ENCODE peak calls at places on chromosome 14, in five cellular contexts. O is sigmoid colon, M is upper lobe of right lung, V is psoas muscle, W is cardiac muscle cell. A is an unnamed sample. For H3K4me1, the result is how much of the 10 kb centered on the place peaks cover.

GRCh38 chr14:102779574-102780315 is 2.5 kb downstream of the TRAF3 start:
- DNase-seq in O (no peak), M (no peak), V (no peak), W (no peak), A (no peak)

GRCh38 chr14:69964841-69965240 is 85.6 kb downstream of the SMOC1 start:
- DNase-seq in O (no peak), V (no peak), W (no peak), M (no peak), A (no peak)

GRCh38 chr14:92471919-92472318 is 41.7 kb upstream of the RIN3 start:
- DNase-seq in V (no peak), O (no peak), W (no peak), M (no peak), A (no peak)

GRCh38 chr14:20583908-20584307 is 3.9 kb downstream of the RNASE11 start:
- DNase-seq in W (no peak), M (no peak), O (no peak), V (no peak), A (no peak)

GRCh38 chr14:70601162-70601561 is 707 bp upstream of the MED6 start:
- DNase-seq in W (no peak), V (no peak), M (no peak), O (no peak), A (no peak)

GRCh38 chr14:61690039-61690438 is 5.3 kb upstream of the HIF1A start:
- DNase-seq in O (no peak), M (no peak), W (no peak), V (no peak), A (no peak)

GRCh38 chr14:101955695-101956161 is 8.6 kb upstream of the DYNC1H1 start:
- DNase-seq in O (no peak), W (no peak), V (no peak), M (no peak), A (no peak)

GRCh38 chr14:82009993-82010392 is 476.3 kb upstream of the SEL1L start:
- DNase-seq in V (no peak), M (no peak), W (no peak), O (no peak), A (no peak)

GRCh38 chr14:61577506-61577931 is 117.8 kb upstream of the HIF1A start:
- DNase-seq in O (no peak), M (no peak), W (no peak), V (no peak), A (peak)

GRCh38 chr14:62162998-62163589 is 400.9 kb downstream of the SNAPC1 start:
- DNase-seq in W (peak), O (no peak), V (no peak), M (no peak), A (peak)

GRCh38 chr14:63725786-63726185 is 2.1 kb downstream of the SGPP1 start:
- DNase-seq in W (no peak), M (no peak), O (no peak), V (no peak), A (peak)

GRCh38 chr14:86858043-86858442 is 1134.9 kb downstream of the GALC start:
- DNase-seq in W (no peak), V (no peak), O (no peak), M (no peak), A (no peak)

GRCh38 chr14:25431211-25432076 is 381.5 kb upstream of the STXBP6 start:
- DNase-seq in O (no peak), V (no peak), M (no peak), W (peak), A (peak)

GRCh38 chr14:88535149-88535548 is 19.7 kb downstream of the PTPN21 start:
- DNase-seq in V (no peak), W (peak), M (no peak), O (no peak), A (no peak)

GRCh38 chr14:52356025-52356424 is 41.9 kb downstream of the PTGER2 start:
- DNase-seq in M (no peak), W (no peak), O (no peak), V (no peak), A (no peak)

GRCh38 chr14:101183376-101184103 is 280.0 kb upstream of the RTL1 start:
- DNase-seq in W (peak), O (no peak), M (peak), V (no peak), A (peak)

GRCh38 chr14:87805315-87805723 is 187.7 kb downstream of the GALC start:
- DNase-seq in W (no peak), M (no peak), O (no peak), V (peak), A (peak)

GRCh38 chr14:33510991-33511390 is 439.9 kb downstream of the EGLN3 start:
- DNase-seq in V (no peak), M (no peak), W (no peak), O (no peak), A (no peak)

GRCh38 chr14:90168425-90169105 is 87.8 kb upstream of the PSMC1 start:
- DNase-seq in O (no peak), M (no peak), W (no peak), V (no peak), A (no peak)

GRCh38 chr14:50319721-50320120 is 7.6 kb downstream of the DMAC2L start:
- DNase-seq in M (no peak), O (no peak), W (no peak), V (no peak), A (no peak)

GRCh38 chr14:68104518-68104917 is 284.9 kb downstream of the RAD51B start:
- DNase-seq in V (no peak), O (no peak), M (no peak), W (peak), A (no peak)

GRCh38 chr14:95270203-95270602 is 49.5 kb downstream of the CLMN start:
- DNase-seq in M (no peak), V (no peak), W (no peak), O (no peak), A (no peak)

GRCh38 chr14:54877015-54877702 is 25.5 kb downstream of the GCH1 start:
- DNase-seq in W (no peak), O (no peak), M (no peak), V (no peak), A (peak)

GRCh38 chr14:91375748-91376452 is 41.7 kb downstream of the CCDC88C start:
- DNase-seq in M (no peak), V (no peak), O (no peak), W (no peak), A (no peak)
- H3K4me1 ChIP-seq in M (half or more), V (under half), O (under half), W (under half), A (half or more)

GRCh38 chr14:64968651-64969050 is 3.5 kb downstream of the RAB15 start:
- DNase-seq in M (no peak), O (no peak), W (no peak), V (no peak), A (no peak)
- H3K4me1 ChIP-seq in M (under half), O (under half), W (under half), V (under half), A (under half)

DNA sequence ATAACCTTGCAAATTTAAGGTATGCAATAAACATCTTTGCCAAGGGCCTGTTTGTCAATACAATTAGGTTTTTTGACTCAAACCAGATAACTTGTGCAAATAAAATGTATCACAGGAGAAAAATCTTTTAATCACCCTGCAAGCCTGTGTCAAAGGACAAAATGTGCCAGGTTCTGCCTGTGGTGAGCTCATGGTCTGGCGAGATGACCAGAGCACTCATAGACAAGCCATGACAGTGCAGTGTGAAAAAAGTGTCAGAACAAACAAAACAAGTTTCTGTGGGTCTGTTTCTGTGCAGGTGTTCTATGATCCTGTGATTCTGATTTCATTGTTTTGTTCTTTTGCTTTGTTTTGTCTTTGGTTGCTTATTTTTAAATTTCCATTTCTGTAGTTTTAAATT is 847.2 kb downstream of the VRK1 start:
- DNase-seq in M (no peak), O (no peak), W (no peak), V (no peak), A (no peak)
- H3K4me1 ChIP-seq in M (under half), O (under half), W (under half), V (under half), A (under half)

GRCh38 chr14:85479306-85479705 is 50.6 kb upstream of the FLRT2 start:
- DNase-seq in M (no peak), W (no peak), V (no peak), O (no peak), A (no peak)

GRCh38 chr14:85475113-85475512 is 54.8 kb upstream of the FLRT2 start:
- DNase-seq in V (no peak), M (no peak), O (no peak), W (no peak), A (no peak)

GRCh38 chr14:85471744-85472143 is 58.2 kb upstream of the FLRT2 start:
- DNase-seq in M (no peak), W (no peak), V (no peak), O (no peak), A (peak)

GRCh38 chr14:85471156-85471555 is 58.8 kb upstream of the FLRT2 start:
- DNase-seq in W (no peak), M (no peak), O (no peak), V (no peak), A (no peak)

DNA sequence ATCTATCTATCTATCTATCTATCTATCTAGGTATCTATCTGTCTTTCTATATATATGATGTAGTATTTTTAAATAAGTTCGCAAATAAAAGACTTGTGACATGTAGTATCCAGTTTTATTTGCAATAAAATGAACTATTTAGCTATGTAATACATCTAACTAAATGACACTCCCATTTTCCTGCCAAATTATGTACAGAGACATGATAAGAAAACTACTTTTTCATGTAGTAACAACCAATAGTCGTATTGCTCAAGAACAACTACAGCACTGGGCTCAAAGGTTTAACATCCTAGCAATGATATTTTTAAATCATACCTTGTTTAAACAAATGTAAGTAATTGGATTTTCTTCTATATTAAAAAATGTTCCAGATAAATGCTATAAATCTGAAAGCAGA is 55.5 kb upstream of the FLRT2 start:
- DNase-seq in V (no peak), W (no peak), M (no peak), O (no peak), A (no peak)
- H3K4me1 ChIP-seq in V (under half), W (under half), M (under half), O (under half), A (under half)

DNA sequence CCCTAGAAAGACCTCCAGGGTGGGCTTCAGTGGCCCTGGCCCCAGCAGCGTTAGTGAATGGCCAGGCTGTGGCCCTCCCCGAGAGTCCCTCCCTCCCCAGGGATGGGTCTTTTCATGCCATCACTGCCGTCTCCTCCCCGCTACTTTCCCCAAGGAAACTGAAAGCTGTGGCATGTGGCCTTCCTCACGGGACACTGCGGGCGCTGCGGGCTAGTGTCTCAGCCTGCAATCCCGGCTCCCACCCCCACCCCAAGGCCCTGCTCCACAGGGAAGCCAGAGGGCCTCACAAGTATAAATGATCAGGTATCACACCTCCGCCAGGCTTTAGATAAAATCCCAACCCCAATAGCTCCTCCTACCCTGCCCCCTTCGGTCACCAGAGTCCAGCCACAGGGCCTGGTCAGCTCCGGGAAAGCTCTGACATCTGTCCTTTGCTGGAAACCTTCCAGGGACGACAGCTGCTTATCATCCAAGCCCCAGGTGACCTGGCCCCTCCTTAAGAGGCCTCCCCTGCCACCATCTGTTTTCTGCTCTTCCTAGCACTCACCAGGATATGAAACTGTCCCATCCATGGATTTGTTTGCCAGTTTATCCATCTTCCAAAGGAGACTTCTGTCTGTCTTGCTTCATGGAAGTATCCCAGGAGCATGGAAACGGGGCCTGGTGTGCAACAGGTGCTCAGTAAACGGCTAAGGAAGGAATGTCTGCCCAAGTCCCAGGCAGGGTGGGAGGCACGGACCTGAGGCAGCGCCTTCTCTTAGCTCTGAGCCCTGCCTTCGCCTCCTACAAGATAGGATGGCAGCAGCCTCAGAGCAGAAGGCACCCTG is 31.6 kb downstream of the CCDC85C start:
- DNase-seq in O (no peak), W (peak), M (no peak), V (no peak), A (peak)
- H3K4me1 ChIP-seq in O (under half), W (half or more), M (half or more), V (half or more), A (half or more)

GRCh38 chr14:99258884-99259283 is 13.1 kb downstream of the BCL11B start:
- DNase-seq in M (no peak), W (no peak), O (no peak), V (no peak), A (no peak)
- H3K4me1 ChIP-seq in M (under half), W (under half), O (under half), V (under half), A (under half)

DNA sequence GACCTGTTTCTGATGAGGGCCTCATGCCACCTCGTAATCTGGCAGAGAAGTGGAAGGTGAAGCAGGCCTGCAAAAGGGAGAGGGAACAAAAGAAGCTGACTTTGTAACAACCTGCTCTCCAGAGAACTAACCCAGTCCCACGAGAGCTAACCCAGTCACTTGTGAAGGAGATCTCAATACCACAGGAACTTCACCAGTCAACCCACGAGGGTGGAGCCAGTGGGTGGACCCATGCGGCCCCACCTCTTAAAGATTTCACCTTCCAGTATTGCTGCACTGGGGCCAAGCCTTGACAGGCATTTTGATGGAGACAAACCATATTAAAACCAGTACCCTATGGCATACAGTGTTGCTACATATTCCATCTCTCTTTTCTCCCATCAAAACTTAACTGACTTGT is 55.1 kb downstream of the SERPINA10 start:
- DNase-seq in O (no peak), V (no peak), M (no peak), W (no peak), A (no peak)
- H3K4me1 ChIP-seq in O (under half), V (under half), M (under half), W (under half), A (under half)

GRCh38 chr14:73461478-73462077 is 3.2 kb upstream of the NUMB start:
- DNase-seq in O (no peak), W (no peak), V (no peak), M (no peak), A (no peak)
- H3K4me1 ChIP-seq in O (under half), W (under half), V (under half), M (half or more), A (half or more)

DNA sequence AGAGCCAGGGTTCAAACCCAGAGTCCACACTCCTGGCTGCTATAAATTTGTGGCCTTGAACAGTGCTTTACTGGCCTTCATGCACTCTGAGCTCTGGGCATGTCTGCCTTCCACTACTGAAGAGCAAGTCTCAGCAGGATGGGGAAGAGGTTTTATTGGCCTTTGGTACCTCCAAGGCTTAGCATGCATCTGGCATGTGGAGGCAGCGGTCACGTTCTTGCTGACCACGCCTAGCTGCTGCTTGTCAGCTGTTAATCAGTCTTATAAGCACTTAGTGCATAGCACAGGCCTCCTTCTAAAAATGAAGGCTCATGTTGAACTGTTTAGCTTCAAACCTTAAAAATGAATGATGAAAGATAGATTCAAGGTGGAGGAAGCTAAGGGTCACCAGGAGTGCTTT is 177.5 kb downstream of the PELI2 start:
- DNase-seq in W (no peak), O (no peak), M (no peak), V (no peak), A (no peak)
- H3K4me1 ChIP-seq in W (under half), O (under half), M (under half), V (under half), A (under half)

GRCh38 chr14:103885509-103885932 is 38.1 kb upstream of the PPP1R13B start:
- DNase-seq in M (no peak), V (no peak), O (no peak), W (no peak), A (no peak)
- H3K4me1 ChIP-seq in M (under half), V (under half), O (under half), W (under half), A (under half)